ENCODE peak calls at places on chromosome X, in four cellular contexts. One of them, this sample, is unnamed.

GRCh38 chrX:2710041-2710471 is 19.0 kb downstream of the CD99 start:
- DNase-seq in neural progenitor cell: no peak
- DNase-seq in CD4-positive, CD25-positive, alpha-beta regulatory T cell: no peak
- DNase-seq in cardiac muscle cell: no peak
- DNase-seq in this sample: peak; percentile 53

GRCh38 chrX:136138939-136139338 is 8.4 kb upstream of the FHL1 start:
- DNase-seq in neural progenitor cell: no peak
- DNase-seq in CD4-positive, CD25-positive, alpha-beta regulatory T cell: no peak
- DNase-seq in cardiac muscle cell: no peak
- DNase-seq in this sample: peak; percentile 77

GRCh38 chrX:68571292-68572256 is 72.7 kb downstream of the YIPF6 start:
- DNase-seq in neural progenitor cell: no peak
- DNase-seq in CD4-positive, CD25-positive, alpha-beta regulatory T cell: no peak
- DNase-seq in cardiac muscle cell: no peak
- DNase-seq in this sample: no peak

GRCh38 chrX:47831788-47832187 is 4.9 kb upstream of the ZNF81 start:
- DNase-seq in neural progenitor cell: peak; percentile 28
- DNase-seq in CD4-positive, CD25-positive, alpha-beta regulatory T cell: peak; percentile 54
- DNase-seq in cardiac muscle cell: peak; percentile 53
- DNase-seq in this sample: peak; percentile 66

GRCh38 chrX:70481424-70481823 is 36.8 kb downstream of the DLG3 start:
- DNase-seq in neural progenitor cell: peak; percentile 66
- DNase-seq in CD4-positive, CD25-positive, alpha-beta regulatory T cell: no peak
- DNase-seq in cardiac muscle cell: peak; percentile 13
- DNase-seq in this sample: no peak

GRCh38 chrX:64338296-64338695 is 57.0 kb downstream of the MTMR8 start:
- DNase-seq in neural progenitor cell: no peak
- DNase-seq in CD4-positive, CD25-positive, alpha-beta regulatory T cell: no peak
- DNase-seq in cardiac muscle cell: no peak
- DNase-seq in this sample: no peak

GRCh38 chrX:66676413-66676812 is 37.5 kb upstream of the EDA2R start:
- DNase-seq in neural progenitor cell: no peak
- DNase-seq in CD4-positive, CD25-positive, alpha-beta regulatory T cell: no peak
- DNase-seq in cardiac muscle cell: no peak
- DNase-seq in this sample: no peak

GRCh38 chrX:69231903-69232302 is 66.7 kb upstream of the PJA1 start:
- DNase-seq in neural progenitor cell: no peak
- DNase-seq in CD4-positive, CD25-positive, alpha-beta regulatory T cell: no peak
- DNase-seq in cardiac muscle cell: no peak
- DNase-seq in this sample: no peak

GRCh38 chrX:123190096-123190495 is 6.0 kb downstream of the GRIA3 start:
- DNase-seq in neural progenitor cell: peak; percentile 47
- DNase-seq in CD4-positive, CD25-positive, alpha-beta regulatory T cell: no peak
- DNase-seq in cardiac muscle cell: no peak
- DNase-seq in this sample: no peak

GRCh38 chrX:48827654-48827968 is 1.3 kb downstream of the ERAS start:
- DNase-seq in neural progenitor cell: no peak
- DNase-seq in CD4-positive, CD25-positive, alpha-beta regulatory T cell: no peak
- DNase-seq in cardiac muscle cell: no peak
- DNase-seq in this sample: no peak

GRCh38 chrX:45187731-45188130 is 12.9 kb downstream of the DIPK2B start:
- DNase-seq in neural progenitor cell: no peak
- DNase-seq in CD4-positive, CD25-positive, alpha-beta regulatory T cell: no peak
- DNase-seq in cardiac muscle cell: no peak
- DNase-seq in this sample: no peak

GRCh38 chrX:127038065-127038464 is 218.5 kb downstream of the PRR32 start:
- DNase-seq in neural progenitor cell: peak; percentile 6
- DNase-seq in CD4-positive, CD25-positive, alpha-beta regulatory T cell: no peak
- DNase-seq in cardiac muscle cell: peak; percentile 16
- DNase-seq in this sample: no peak

GRCh38 chrX:1524874-1525582 is 12.0 kb downstream of the P2RY8 start:
- DNase-seq in neural progenitor cell: no peak
- DNase-seq in CD4-positive, CD25-positive, alpha-beta regulatory T cell: no peak
- DNase-seq in cardiac muscle cell: no peak
- DNase-seq in this sample: no peak

GRCh38 chrX:47186096-47186740 is 7.4 kb upstream of the UBA1 start:
- DNase-seq in neural progenitor cell: no peak
- DNase-seq in CD4-positive, CD25-positive, alpha-beta regulatory T cell: no peak
- DNase-seq in cardiac muscle cell: no peak
- DNase-seq in this sample: no peak

GRCh38 chrX:2690856-2691542 is at the start of gene CD99:
- DNase-seq in neural progenitor cell: peak; percentile 86
- DNase-seq in CD4-positive, CD25-positive, alpha-beta regulatory T cell: peak; percentile 86
- DNase-seq in cardiac muscle cell: peak; percentile 93
- DNase-seq in this sample: peak; percentile 87

GRCh38 chrX:49226946-49227345 is 6.2 kb downstream of the CACNA1F start:
- DNase-seq in neural progenitor cell: no peak
- DNase-seq in CD4-positive, CD25-positive, alpha-beta regulatory T cell: no peak
- DNase-seq in cardiac muscle cell: no peak
- DNase-seq in this sample: no peak

GRCh38 chrX:57643698-57644097 is 36.4 kb downstream of the NLRP2B start:
- DNase-seq in neural progenitor cell: no peak
- DNase-seq in CD4-positive, CD25-positive, alpha-beta regulatory T cell: no peak
- DNase-seq in cardiac muscle cell: no peak
- DNase-seq in this sample: no peak

GRCh38 chrX:124555036-124555595 is 208.8 kb downstream of the SH2D1A start:
- DNase-seq in neural progenitor cell: no peak
- DNase-seq in CD4-positive, CD25-positive, alpha-beta regulatory T cell: no peak
- DNase-seq in cardiac muscle cell: no peak
- DNase-seq in this sample: no peak

GRCh38 chrX:134173541-134174272 is 63.3 kb upstream of the CCDC160 start:
- DNase-seq in neural progenitor cell: peak; percentile 77
- DNase-seq in CD4-positive, CD25-positive, alpha-beta regulatory T cell: no peak
- DNase-seq in cardiac muscle cell: peak; percentile 38
- DNase-seq in this sample: peak; percentile 62

GRCh38 chrX:40148439-40149285 is 50.9 kb upstream of the BCOR start:
- DNase-seq in neural progenitor cell: peak; percentile 62
- DNase-seq in CD4-positive, CD25-positive, alpha-beta regulatory T cell: no peak
- DNase-seq in cardiac muscle cell: no peak
- DNase-seq in this sample: peak; percentile 74

GRCh38 chrX:42825201-42825600 is 47.2 kb upstream of the PPP1R2C start:
- DNase-seq in neural progenitor cell: no peak
- DNase-seq in CD4-positive, CD25-positive, alpha-beta regulatory T cell: no peak
- DNase-seq in cardiac muscle cell: no peak
- DNase-seq in this sample: no peak

GRCh38 chrX:42821803-42822443 is 44.0 kb upstream of the PPP1R2C start:
- DNase-seq in neural progenitor cell: no peak
- DNase-seq in CD4-positive, CD25-positive, alpha-beta regulatory T cell: no peak
- DNase-seq in cardiac muscle cell: no peak
- DNase-seq in this sample: no peak

GRCh38 chrX:42823443-42823842 is 45.5 kb upstream of the PPP1R2C start:
- DNase-seq in neural progenitor cell: no peak
- DNase-seq in CD4-positive, CD25-positive, alpha-beta regulatory T cell: no peak
- DNase-seq in cardiac muscle cell: no peak
- DNase-seq in this sample: no peak

DNA sequence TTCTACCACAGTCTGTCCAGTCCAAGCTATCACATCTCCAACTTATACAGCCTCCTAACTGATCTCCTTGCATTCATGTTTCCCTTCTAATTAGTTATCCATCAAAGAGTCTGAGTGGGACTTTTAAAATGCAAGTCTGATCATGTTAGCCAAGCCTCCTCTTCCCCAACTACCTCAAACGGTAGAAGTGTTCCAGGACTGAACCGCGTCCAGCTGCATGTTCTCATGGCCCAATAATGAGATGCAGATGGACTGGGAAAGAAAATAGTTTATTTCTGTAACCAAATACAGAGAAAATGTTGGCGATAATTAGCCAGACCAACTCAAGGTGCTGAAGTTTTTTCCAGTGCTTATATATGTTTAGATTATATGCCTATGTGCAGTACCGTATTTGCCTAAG is 46.6 kb upstream of the PPP1R2C start:
- DNase-seq in neural progenitor cell: no peak
- DNase-seq in CD4-positive, CD25-positive, alpha-beta regulatory T cell: no peak
- DNase-seq in cardiac muscle cell: no peak
- DNase-seq in this sample: no peak
- H3K27me3 ChIP-seq in neural progenitor cell: no peaks in the 10 kb centered on the region
- H3K27me3 ChIP-seq in CD4-positive, CD25-positive, alpha-beta regulatory T cell: no peaks in the 10 kb centered on the region
- H3K27me3 ChIP-seq in cardiac muscle cell: no peaks in the 10 kb centered on the region
- H3K27me3 ChIP-seq in this sample: no peaks in the 10 kb centered on the region

GRCh38 chrX:429266-429825 is 42.6 kb upstream of the PPP2R3B start:
- DNase-seq in neural progenitor cell: no peak
- DNase-seq in CD4-positive, CD25-positive, alpha-beta regulatory T cell: no peak
- DNase-seq in cardiac muscle cell: no peak
- DNase-seq in this sample: no peak

GRCh38 chrX:426881-427280 is 40.2 kb upstream of the PPP2R3B start:
- DNase-seq in neural progenitor cell: no peak
- DNase-seq in CD4-positive, CD25-positive, alpha-beta regulatory T cell: no peak
- DNase-seq in cardiac muscle cell: no peak
- DNase-seq in this sample: no peak

GRCh38 chrX:431032-431431 is 44.3 kb upstream of the PPP2R3B start:
- DNase-seq in neural progenitor cell: no peak
- DNase-seq in CD4-positive, CD25-positive, alpha-beta regulatory T cell: no peak
- DNase-seq in cardiac muscle cell: no peak
- DNase-seq in this sample: no peak

GRCh38 chrX:425056-425455 is 38.3 kb upstream of the PPP2R3B start:
- DNase-seq in neural progenitor cell: no peak
- DNase-seq in CD4-positive, CD25-positive, alpha-beta regulatory T cell: no peak
- DNase-seq in cardiac muscle cell: no peak
- DNase-seq in this sample: no peak

GRCh38 chrX:427812-428725 is 41.4 kb upstream of the PPP2R3B start:
- DNase-seq in neural progenitor cell: peak; percentile 82
- DNase-seq in CD4-positive, CD25-positive, alpha-beta regulatory T cell: no peak
- DNase-seq in cardiac muscle cell: peak; percentile 49
- DNase-seq in this sample: no peak
- H3K27me3 ChIP-seq in neural progenitor cell: peaks cover 37% of the 10 kb centered on the region
- H3K27me3 ChIP-seq in CD4-positive, CD25-positive, alpha-beta regulatory T cell: no peaks in the 10 kb centered on the region
- H3K27me3 ChIP-seq in cardiac muscle cell: peaks cover 11% of the 10 kb centered on the region
- H3K27me3 ChIP-seq in this sample: no peaks in the 10 kb centered on the region

GRCh38 chrX:53324803-53325202 is 43.4 kb upstream of the IQSEC2 start:
- DNase-seq in neural progenitor cell: no peak
- DNase-seq in CD4-positive, CD25-positive, alpha-beta regulatory T cell: no peak
- DNase-seq in cardiac muscle cell: no peak
- DNase-seq in this sample: no peak
- H3K27me3 ChIP-seq in neural progenitor cell: peaks cover 53% of the 10 kb centered on the region
- H3K27me3 ChIP-seq in CD4-positive, CD25-positive, alpha-beta regulatory T cell: peaks cover 26% of the 10 kb centered on the region
- H3K27me3 ChIP-seq in cardiac muscle cell: peaks cover 12% of the 10 kb centered on the region
- H3K27me3 ChIP-seq in this sample: peaks cover 74% of the 10 kb centered on the region

GRCh38 chrX:41332408-41332987 is 1.5 kb upstream of the DDX3X start:
- DNase-seq in neural progenitor cell: no peak
- DNase-seq in CD4-positive, CD25-positive, alpha-beta regulatory T cell: no peak
- DNase-seq in cardiac muscle cell: no peak
- DNase-seq in this sample: peak; percentile 67

GRCh38 chrX:41332988-41333743 is 796 bp upstream of the DDX3X start:
- DNase-seq in neural progenitor cell: peak; percentile 91
- DNase-seq in CD4-positive, CD25-positive, alpha-beta regulatory T cell: peak; percentile 90
- DNase-seq in cardiac muscle cell: peak; percentile 87
- DNase-seq in this sample: peak; percentile 97

GRCh38 chrX:41333744-41333993 is 293 bp upstream of the DDX3X start:
- DNase-seq in neural progenitor cell: peak; percentile 90
- DNase-seq in CD4-positive, CD25-positive, alpha-beta regulatory T cell: no peak
- DNase-seq in cardiac muscle cell: peak; percentile 73
- DNase-seq in this sample: peak; percentile 89

GRCh38 chrX:41333994-41334865 is at the start of gene DDX3X:
- DNase-seq in neural progenitor cell: peak; percentile 88
- DNase-seq in CD4-positive, CD25-positive, alpha-beta regulatory T cell: peak; percentile 95
- DNase-seq in cardiac muscle cell: peak; percentile 84
- DNase-seq in this sample: peak; percentile 91

GRCh38 chrX:41332005-41332404 is 2.0 kb upstream of the DDX3X start:
- DNase-seq in neural progenitor cell: no peak
- DNase-seq in CD4-positive, CD25-positive, alpha-beta regulatory T cell: no peak
- DNase-seq in cardiac muscle cell: no peak
- DNase-seq in this sample: no peak
- H3K27me3 ChIP-seq in neural progenitor cell: no peaks in the 10 kb centered on the region
- H3K27me3 ChIP-seq in CD4-positive, CD25-positive, alpha-beta regulatory T cell: no peaks in the 10 kb centered on the region
- H3K27me3 ChIP-seq in cardiac muscle cell: no peaks in the 10 kb centered on the region
- H3K27me3 ChIP-seq in this sample: no peaks in the 10 kb centered on the region

DNA sequence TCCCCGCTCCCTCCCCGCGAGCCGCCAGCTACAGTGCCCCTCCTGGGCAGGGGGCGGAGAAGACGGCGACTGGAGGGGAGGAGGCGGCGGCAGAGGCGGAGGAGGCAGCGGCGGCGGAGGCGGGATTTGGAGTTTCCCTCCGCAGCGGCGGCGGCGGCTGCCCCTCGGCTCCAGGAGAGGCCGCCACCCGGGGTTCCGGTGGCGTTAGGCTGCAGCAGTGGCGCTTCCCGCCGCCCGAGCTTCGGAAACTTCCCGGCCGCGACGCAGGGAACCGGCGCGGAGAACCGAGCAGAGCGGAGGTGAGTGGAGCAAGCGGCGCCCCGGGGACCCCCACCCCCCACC is 4.7 kb upstream of the DUSP9 start:
- DNase-seq in neural progenitor cell: peak; percentile 74
- DNase-seq in CD4-positive, CD25-positive, alpha-beta regulatory T cell: no peak
- DNase-seq in cardiac muscle cell: peak; percentile 47
- DNase-seq in this sample: peak; percentile 85
- H3K27me3 ChIP-seq in neural progenitor cell: peaks cover 78% of the 10 kb centered on the region
- H3K27me3 ChIP-seq in CD4-positive, CD25-positive, alpha-beta regulatory T cell: peaks cover 2% of the 10 kb centered on the region
- H3K27me3 ChIP-seq in cardiac muscle cell: peaks cover 49% of the 10 kb centered on the region
- H3K27me3 ChIP-seq in this sample: no peaks in the 10 kb centered on the region

GRCh38 chrX:13768939-13769338 is 34.4 kb downstream of the OFD1 start:
- DNase-seq in neural progenitor cell: no peak
- DNase-seq in CD4-positive, CD25-positive, alpha-beta regulatory T cell: no peak
- DNase-seq in cardiac muscle cell: no peak
- DNase-seq in this sample: no peak
- H3K27me3 ChIP-seq in neural progenitor cell: no peaks in the 10 kb centered on the region
- H3K27me3 ChIP-seq in CD4-positive, CD25-positive, alpha-beta regulatory T cell: no peaks in the 10 kb centered on the region
- H3K27me3 ChIP-seq in cardiac muscle cell: no peaks in the 10 kb centered on the region
- H3K27me3 ChIP-seq in this sample: no peaks in the 10 kb centered on the region

GRCh38 chrX:132037479-132037993 is 14.4 kb downstream of the STK26 start:
- DNase-seq in neural progenitor cell: no peak
- DNase-seq in CD4-positive, CD25-positive, alpha-beta regulatory T cell: no peak
- DNase-seq in cardiac muscle cell: no peak
- DNase-seq in this sample: peak; percentile 57
- H3K27me3 ChIP-seq in neural progenitor cell: no peaks in the 10 kb centered on the region
- H3K27me3 ChIP-seq in CD4-positive, CD25-positive, alpha-beta regulatory T cell: no peaks in the 10 kb centered on the region
- H3K27me3 ChIP-seq in cardiac muscle cell: no peaks in the 10 kb centered on the region
- H3K27me3 ChIP-seq in this sample: no peaks in the 10 kb centered on the region

GRCh38 chrX:113510586-113510985 is 670.0 kb upstream of the AMOT start:
- DNase-seq in neural progenitor cell: no peak
- DNase-seq in CD4-positive, CD25-positive, alpha-beta regulatory T cell: no peak
- DNase-seq in cardiac muscle cell: no peak
- DNase-seq in this sample: no peak
- H3K27me3 ChIP-seq in neural progenitor cell: no peaks in the 10 kb centered on the region
- H3K27me3 ChIP-seq in CD4-positive, CD25-positive, alpha-beta regulatory T cell: no peaks in the 10 kb centered on the region
- H3K27me3 ChIP-seq in cardiac muscle cell: no peaks in the 10 kb centered on the region
- H3K27me3 ChIP-seq in this sample: no peaks in the 10 kb centered on the region

GRCh38 chrX:72569786-72570185 is 2.9 kb downstream of the HDAC8 start:
- DNase-seq in neural progenitor cell: no peak
- DNase-seq in CD4-positive, CD25-positive, alpha-beta regulatory T cell: no peak
- DNase-seq in cardiac muscle cell: no peak
- DNase-seq in this sample: no peak

GRCh38 chrX:72576161-72576896 is 3.7 kb upstream of the HDAC8 start:
- DNase-seq in neural progenitor cell: no peak
- DNase-seq in CD4-positive, CD25-positive, alpha-beta regulatory T cell: no peak
- DNase-seq in cardiac muscle cell: no peak
- DNase-seq in this sample: no peak

GRCh38 chrX:72573158-72573511 is 492 bp upstream of the HDAC8 start:
- DNase-seq in neural progenitor cell: no peak
- DNase-seq in CD4-positive, CD25-positive, alpha-beta regulatory T cell: no peak
- DNase-seq in cardiac muscle cell: no peak
- DNase-seq in this sample: no peak

GRCh38 chrX:72568406-72569092 is 4.1 kb downstream of the HDAC8 start:
- DNase-seq in neural progenitor cell: no peak
- DNase-seq in CD4-positive, CD25-positive, alpha-beta regulatory T cell: no peak
- DNase-seq in cardiac muscle cell: no peak
- DNase-seq in this sample: no peak

GRCh38 chrX:72572248-72573157 is at the start of gene HDAC8:
- DNase-seq in neural progenitor cell: peak; percentile 78
- DNase-seq in CD4-positive, CD25-positive, alpha-beta regulatory T cell: peak; percentile 53
- DNase-seq in cardiac muscle cell: peak; percentile 65
- DNase-seq in this sample: peak; percentile 90
- H3K27me3 ChIP-seq in neural progenitor cell: no peaks in the 10 kb centered on the region
- H3K27me3 ChIP-seq in CD4-positive, CD25-positive, alpha-beta regulatory T cell: no peaks in the 10 kb centered on the region
- H3K27me3 ChIP-seq in cardiac muscle cell: no peaks in the 10 kb centered on the region
- H3K27me3 ChIP-seq in this sample: no peaks in the 10 kb centered on the region

GRCh38 chrX:129981207-129981553 is 1.3 kb upstream of the BCORL1 start:
- DNase-seq in neural progenitor cell: no peak
- DNase-seq in CD4-positive, CD25-positive, alpha-beta regulatory T cell: no peak
- DNase-seq in cardiac muscle cell: no peak
- DNase-seq in this sample: no peak
- H3K27me3 ChIP-seq in neural progenitor cell: peaks cover 16% of the 10 kb centered on the region
- H3K27me3 ChIP-seq in CD4-positive, CD25-positive, alpha-beta regulatory T cell: no peaks in the 10 kb centered on the region
- H3K27me3 ChIP-seq in cardiac muscle cell: no peaks in the 10 kb centered on the region
- H3K27me3 ChIP-seq in this sample: no peaks in the 10 kb centered on the region

This sample was measured in HAP-1.